ENCODE peak calls at places on chromosomes 7 and 10, in five cellular contexts. C is H9, Z is mesendoderm, V is trophoblast cell, U is IMR-90. G is an unnamed sample.

GRCh38 chr10:124639646-124640045 is 104.5 kb downstream of the FAM53B start:
- DNase-seq in C (no peak), Z (no peak), V (peak), U (no peak), G (no peak)

GRCh38 chr7:115558186-115558585 is 472.4 kb downstream of the TFEC start:
- DNase-seq in C (no peak), Z (no peak), V (no peak), U (peak), G (no peak)

GRCh38 chr10:76309744-76310441 is 878.5 kb downstream of the LRMDA start:
- DNase-seq in C (no peak), Z (no peak), V (no peak), U (peak), G (no peak)

GRCh38 chr10:103193820-103194529 is 903 bp upstream of the NT5C2 start:
- DNase-seq in C (no peak), Z (peak), V (no peak), U (peak), G (peak)

GRCh38 chr7:90678986-90679385 is 82.9 kb downstream of the CDK14 start:
- DNase-seq in C (no peak), Z (peak), V (no peak), U (no peak), G (no peak)

GRCh38 chr7:43199333-43199732 is 86.9 kb downstream of the HECW1 start:
- DNase-seq in C (no peak), Z (no peak), V (no peak), U (peak), G (no peak)

GRCh38 chr7:157138424-157139141 is at the start of gene UBE3C:
- DNase-seq in C (peak), Z (peak), V (peak), U (peak), G (peak)

GRCh38 chr10:42769653-42770052 is 12.9 kb upstream of the BMS1 start:
- DNase-seq in C (peak), Z (no peak), V (peak), U (no peak), G (no peak)

GRCh38 chr10:93445097-93445960 is 36.8 kb downstream of the MYOF start:
- DNase-seq in C (peak), Z (peak), V (peak), U (peak), G (peak)

GRCh38 chr7:147406521-147407115 is 1183.9 kb upstream of the C7orf33 start:
- DNase-seq in C (no peak), Z (no peak), V (peak), U (peak), G (no peak)

GRCh38 chr7:25314094-25314708 is 85.9 kb upstream of the NPVF start:
- DNase-seq in C (no peak), Z (no peak), V (no peak), U (no peak), G (no peak)

GRCh38 chr7:95501261-95501816 is 15.6 kb downstream of the ASB4 start:
- DNase-seq in C (no peak), Z (no peak), V (no peak), U (no peak), G (no peak)

GRCh38 chr10:30671011-30671616 is 41.6 kb upstream of the LYZL2 start:
- DNase-seq in C (peak), Z (peak), V (peak), U (peak), G (peak)

GRCh38 chr10:14299516-14299915 is 31.2 kb downstream of the FRMD4A start:
- DNase-seq in C (no peak), Z (peak), V (no peak), U (no peak), G (no peak)

GRCh38 chr10:14296081-14296709 is 34.5 kb downstream of the FRMD4A start:
- DNase-seq in C (no peak), Z (peak), V (peak), U (no peak), G (no peak)

GRCh38 chr10:14291296-14291695 is 39.4 kb downstream of the FRMD4A start:
- DNase-seq in C (no peak), Z (no peak), V (no peak), U (no peak), G (no peak)

GRCh38 chr10:14293516-14293915 is 37.2 kb downstream of the FRMD4A start:
- DNase-seq in C (no peak), Z (no peak), V (no peak), U (peak), G (no peak)
- H2AK5ac ChIP-seq in C (no peak), Z (no peak), V (no peak), U (no peak), G (no peak)

GRCh38 chr10:60003709-60004191 is 97.4 kb upstream of the CCDC6 start:
- DNase-seq in C (peak), Z (peak), V (no peak), U (no peak), G (no peak)
- H3K4ac ChIP-seq in C (no peak), Z (no peak), V (no peak), U (no peak), G (no peak)

DNA sequence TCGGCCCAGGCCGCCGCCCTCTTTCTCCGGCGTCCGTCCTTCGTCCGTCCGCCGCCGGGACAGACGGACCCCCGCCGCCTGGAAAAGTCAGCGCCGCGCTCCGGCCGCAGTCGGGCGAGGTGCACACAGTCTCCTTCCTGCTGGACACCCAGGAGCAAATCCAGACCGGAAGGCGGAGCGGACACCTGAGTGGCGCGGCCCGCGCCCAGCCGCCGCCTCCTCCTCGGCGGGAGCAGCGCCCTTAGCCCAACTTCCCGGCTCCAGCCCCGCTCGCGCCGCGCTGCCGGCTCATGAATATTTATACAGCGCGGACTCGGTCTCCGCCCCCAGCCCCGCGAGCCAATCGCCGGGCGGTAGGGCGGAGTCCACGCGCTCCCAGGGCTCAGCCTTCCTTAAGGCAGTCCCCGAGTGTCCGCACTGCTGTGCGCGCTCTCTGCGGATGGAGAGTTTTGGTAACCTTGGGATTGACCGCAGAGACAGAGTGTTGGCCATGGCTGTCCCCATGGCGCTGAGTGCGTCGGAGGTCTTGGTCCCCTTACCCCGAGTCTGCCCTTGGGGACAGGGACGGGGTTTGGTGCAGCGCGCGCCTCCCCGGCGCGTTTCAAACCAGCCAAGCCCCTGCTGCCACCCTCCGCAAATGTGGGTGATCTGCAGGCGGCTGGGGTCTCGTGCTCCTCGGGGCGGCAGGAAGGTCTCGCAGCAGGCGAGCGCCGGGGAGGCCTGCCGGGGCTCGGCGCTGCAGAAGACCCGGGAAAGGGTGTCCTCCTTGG is at the start of gene FZD8:
- DNase-seq in C (peak), Z (peak), V (peak), U (peak), G (peak)
- H3K23ac ChIP-seq in C (no peak), Z (peak), V (no peak), U (peak), G (peak)

DNA sequence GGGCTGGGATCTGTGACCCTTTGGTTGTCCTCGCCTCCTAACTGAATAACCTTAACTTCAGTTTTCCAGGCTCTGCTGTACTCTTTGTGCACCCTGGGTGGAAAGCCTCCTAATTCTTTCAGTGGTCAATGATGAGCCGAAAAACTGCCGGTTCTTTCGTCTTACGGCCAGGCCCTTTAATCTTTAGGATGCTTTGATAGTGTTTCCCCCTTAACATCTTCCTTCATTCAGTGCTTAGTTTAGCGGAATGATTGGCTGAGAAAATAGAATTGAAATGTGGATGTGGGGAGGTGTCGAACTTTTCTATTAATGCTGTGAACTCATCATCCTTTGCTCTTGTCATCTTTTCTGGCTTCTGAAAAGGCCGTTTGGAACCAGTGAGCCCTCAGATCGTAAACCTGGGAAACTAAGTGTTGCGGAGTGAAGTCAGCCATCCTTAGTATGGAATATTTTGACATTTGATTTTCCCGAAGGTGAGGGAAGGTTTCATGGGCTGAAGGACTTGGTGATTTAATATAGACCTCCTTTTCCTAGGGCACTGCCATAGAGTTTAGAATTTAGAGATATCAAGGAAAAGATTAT is 874 bp downstream of the GARS1 start:
- DNase-seq in C (no peak), Z (peak), V (peak), U (no peak), G (peak)
- H2AK5ac ChIP-seq in C (no peak), Z (no peak), V (peak), U (peak), G (no peak)

GRCh38 chr7:151755131-151755787 is 121.7 kb downstream of the PRKAG2 start:
- DNase-seq in C (peak), Z (no peak), V (peak), U (peak), G (no peak)
- H3K4ac ChIP-seq in C (no peak), Z (peak), V (peak), U (peak), G (no peak)

GRCh38 chr7:100875356-100875751 is 451 bp downstream of the SRRT start:
- DNase-seq in C (no peak), Z (no peak), V (peak), U (no peak), G (no peak)
- H3K23ac ChIP-seq in C (no peak), Z (peak), V (no peak), U (peak), G (peak)

GRCh38 chr7:105524840-105525239 is 2.8 kb upstream of the PUS7 start:
- DNase-seq in C (no peak), Z (no peak), V (no peak), U (no peak), G (no peak)

GRCh38 chr7:105521731-105522458 is at the start of gene PUS7:
- DNase-seq in C (peak), Z (peak), V (peak), U (peak), G (peak)

GRCh38 chr7:105521027-105521730 is 892 bp downstream of the PUS7 start:
- DNase-seq in C (peak), Z (peak), V (peak), U (peak), G (peak)

GRCh38 chr7:105519353-105519752 is 2.7 kb downstream of the PUS7 start:
- DNase-seq in C (no peak), Z (no peak), V (peak), U (peak), G (no peak)
- H2AK5ac ChIP-seq in C (no peak), Z (no peak), V (no peak), U (no peak), G (no peak)

GRCh38 chr7:47045169-47045568 is 536.7 kb downstream of the TNS3 start:
- DNase-seq in C (no peak), Z (no peak), V (no peak), U (no peak), G (no peak)

GRCh38 chr7:47047384-47047783 is 534.5 kb downstream of the TNS3 start:
- DNase-seq in C (no peak), Z (no peak), V (no peak), U (no peak), G (no peak)

GRCh38 chr7:47045592-47045991 is 536.3 kb downstream of the TNS3 start:
- DNase-seq in C (no peak), Z (no peak), V (no peak), U (peak), G (no peak)

GRCh38 chr7:47044620-47045019 is 537.3 kb downstream of the TNS3 start:
- DNase-seq in C (no peak), Z (no peak), V (no peak), U (no peak), G (no peak)

GRCh38 chr7:47046949-47047348 is 535.0 kb downstream of the TNS3 start:
- DNase-seq in C (peak), Z (peak), V (no peak), U (no peak), G (no peak)
- H3K4ac ChIP-seq in C (no peak), Z (no peak), V (peak), U (no peak), G (no peak)

G was measured in neuronal stem cell.